ENCODE peak calls at places on chromosomes 1 and 21, in five cellular contexts. O is esophagus squamous epithelium, F is hepatocyte, D is breast epithelium, A is cardiac muscle cell. X is an unnamed sample.

GRCh38 chr1:229843627-229844238 is 217.7 kb downstream of the URB2 start:
- DNase-seq in A (peak), D (no peak), F (peak), O (no peak), X (no peak)

GRCh38 chr21:33355355-33355754 is 30.6 kb downstream of the IFNAR1 start:
- DNase-seq in F (no peak), A (no peak), D (no peak), O (no peak), X (no peak)

GRCh38 chr1:44885406-44885805 is 42.4 kb upstream of the PTCH2 start:
- DNase-seq in O (no peak), F (no peak), D (no peak), A (no peak), X (no peak)

GRCh38 chr1:230548997-230549396 is 93.3 kb upstream of the COG2 start:
- DNase-seq in F (no peak), O (no peak), A (no peak), D (no peak), X (peak)

GRCh38 chr1:94299627-94300552 is 62.5 kb upstream of the ARHGAP29 start:
- DNase-seq in F (peak), A (peak), D (no peak), O (no peak), X (no peak)

GRCh38 chr1:86705633-86705985 is 1.2 kb downstream of the SH3GLB1 start:
- DNase-seq in D (no peak), F (no peak), O (no peak), A (peak), X (no peak)

GRCh38 chr1:224082146-224082545 is 31.8 kb upstream of the FBXO28 start:
- DNase-seq in A (peak), D (no peak), O (no peak), F (no peak), X (no peak)

GRCh38 chr21:44730951-44731579 is 19.7 kb upstream of the TSPEAR start:
- DNase-seq in A (no peak), D (no peak), F (no peak), O (no peak), X (no peak)

GRCh38 chr21:44959376-44960091 is 19.7 kb downstream of the SLX9 start:
- DNase-seq in A (no peak), O (no peak), D (no peak), F (no peak), X (no peak)

GRCh38 chr1:201015551-201016091 is 7.9 kb downstream of the KIF21B start:
- DNase-seq in O (no peak), F (no peak), D (no peak), A (no peak), X (no peak)

GRCh38 chr1:212749924-212750535 is 41.5 kb downstream of the NSL1 start:
- DNase-seq in D (no peak), A (peak), O (no peak), F (peak), X (no peak)

GRCh38 chr1:236311040-236311439 is 29.3 kb upstream of the ERO1B start:
- DNase-seq in F (no peak), O (no peak), A (no peak), D (no peak), X (no peak)

GRCh38 chr1:202016717-202017384 is 6.5 kb downstream of the ELF3 start:
- DNase-seq in F (no peak), D (no peak), A (no peak), O (no peak), X (no peak)

GRCh38 chr1:11952455-11953109 is 18.1 kb downstream of the PLOD1 start:
- DNase-seq in O (no peak), F (no peak), A (no peak), D (no peak), X (no peak)

GRCh38 chr21:39720126-39720778 is 24.7 kb upstream of the IGSF5 start:
- DNase-seq in D (no peak), O (no peak), A (no peak), F (no peak), X (no peak)

GRCh38 chr1:115183711-115184259 is 94.5 kb upstream of the TSPAN2 start:
- DNase-seq in F (peak), O (no peak), A (no peak), D (no peak), X (no peak)

GRCh38 chr1:191707288-191707687 is 451.0 kb upstream of the RGS18 start:
- DNase-seq in D (no peak), F (no peak), A (peak), O (no peak), X (no peak)

GRCh38 chr1:153699768-153700167 is 21.3 kb downstream of the NPR1 start:
- DNase-seq in F (no peak), D (no peak), O (no peak), A (no peak), X (no peak)

GRCh38 chr1:119738100-119738720 is 26.5 kb downstream of the PHGDH start:
- DNase-seq in A (no peak), F (no peak), D (no peak), O (no peak), X (no peak)

GRCh38 chr1:15678578-15678977 is 5.5 kb upstream of the PLEKHM2 start:
- DNase-seq in D (no peak), F (peak), A (peak), O (no peak), X (no peak)

GRCh38 chr1:116739371-116740007 is 14.7 kb upstream of the CD2 start:
- DNase-seq in F (no peak), A (no peak), O (no peak), D (no peak), X (no peak)

GRCh38 chr1:25028910-25029599 is 99.0 kb upstream of the RUNX3 start:
- DNase-seq in O (no peak), A (no peak), F (no peak), D (no peak), X (no peak)

GRCh38 chr1:5659606-5660005 is 332.6 kb downstream of the NPHP4 start:
- DNase-seq in D (no peak), F (no peak), A (no peak), O (no peak), X (no peak)

GRCh38 chr1:229862017-229862774 is 204.8 kb upstream of the GALNT2 start:
- DNase-seq in F (no peak), D (no peak), A (peak), O (no peak), X (no peak)

GRCh38 chr1:180311011-180311730 is 81.1 kb downstream of the LHX4 start:
- DNase-seq in D (no peak), F (peak), O (no peak), A (peak), X (no peak)

GRCh38 chr1:222898191-222898527 is 83.3 kb downstream of the DISP1 start:
- DNase-seq in A (no peak), O (no peak), D (no peak), F (no peak), X (no peak)

GRCh38 chr1:56068908-56069307 is 510.5 kb downstream of the PLPP3 start:
- DNase-seq in A (peak), F (no peak), O (no peak), D (no peak), X (no peak)

GRCh38 chr1:1359668-1360468 is 1.5 kb upstream of the MXRA8 start:
- DNase-seq in D (peak), F (peak), A (peak), O (no peak), X (no peak)

GRCh38 chr1:172882791-172883386 is 167.9 kb downstream of the TNFSF18 start:
- DNase-seq in F (no peak), A (no peak), D (no peak), O (no peak), X (no peak)

GRCh38 chr1:231724876-231725647 is 98.5 kb downstream of the DISC1 start:
- DNase-seq in F (peak), O (no peak), D (no peak), A (peak), X (no peak)

GRCh38 chr1:199218065-199218464 is 579.2 kb downstream of the PTPRC start:
- DNase-seq in O (no peak), A (no peak), F (no peak), D (no peak), X (no peak)

GRCh38 chr1:186330758-186331157 is 44.3 kb downstream of the TPR start:
- DNase-seq in F (no peak), A (no peak), D (no peak), O (no peak), X (no peak)

GRCh38 chr1:29461115-29461739 is 224.9 kb downstream of the PTPRU start:
- DNase-seq in A (no peak), F (no peak), D (peak), O (no peak), X (no peak)

GRCh38 chr1:96545935-96546656 is 175.5 kb upstream of the PTBP2 start:
- DNase-seq in D (no peak), A (no peak), O (no peak), F (no peak), X (no peak)

GRCh38 chr1:33175865-33176264 is 6.0 kb downstream of the TRIM62 start:
- DNase-seq in O (no peak), D (no peak), A (no peak), F (no peak), X (no peak)

GRCh38 chr1:235022341-235023196 is 106.1 kb downstream of the TOMM20 start:
- DNase-seq in O (no peak), F (no peak), D (no peak), A (peak), X (no peak)

GRCh38 chr1:6348511-6349191 is 44.9 kb downstream of the ACOT7 start:
- DNase-seq in F (no peak), A (peak), O (no peak), D (no peak), X (no peak)

GRCh38 chr1:59096501-59096900 is 200.4 kb upstream of the FGGY start:
- DNase-seq in O (no peak), F (no peak), D (no peak), A (no peak), X (no peak)

GRCh38 chr1:59061876-59062275 is 235.0 kb upstream of the FGGY start:
- DNase-seq in D (no peak), O (no peak), F (peak), A (peak), X (no peak)

GRCh38 chr1:228007054-228007800 is 429 bp downstream of the WNT3A start:
- DNase-seq in A (peak), O (no peak), F (no peak), D (peak), X (no peak)
- H3K4me3 ChIP-seq in A (peak), O (peak), F (no peak), D (peak), X (no peak)

DNA sequence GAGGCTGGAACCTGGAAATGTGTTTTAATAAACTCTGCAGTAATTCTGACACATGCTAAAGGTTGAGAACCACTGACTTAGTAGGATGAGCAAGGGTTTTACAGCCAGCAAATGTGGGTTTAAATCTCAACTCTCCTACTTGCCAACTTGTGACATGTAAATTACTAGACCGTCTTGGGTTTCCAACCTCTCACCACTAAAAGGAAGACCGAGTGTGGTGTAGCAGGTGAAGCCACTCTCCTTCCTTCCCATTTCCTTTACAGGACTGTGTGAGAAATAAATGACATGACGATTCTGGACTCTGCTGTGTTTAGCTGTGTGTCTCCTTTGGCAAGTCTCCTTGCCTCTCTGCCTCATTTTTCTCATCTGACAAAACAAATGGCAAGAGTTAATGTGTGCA is 49.5 kb upstream of the DNAJC6 start:
- DNase-seq in O (no peak), A (no peak), D (no peak), F (no peak), X (no peak)
- H3K27ac ChIP-seq in O (no peak), A (no peak), D (no peak), F (no peak), X (peak)

DNA sequence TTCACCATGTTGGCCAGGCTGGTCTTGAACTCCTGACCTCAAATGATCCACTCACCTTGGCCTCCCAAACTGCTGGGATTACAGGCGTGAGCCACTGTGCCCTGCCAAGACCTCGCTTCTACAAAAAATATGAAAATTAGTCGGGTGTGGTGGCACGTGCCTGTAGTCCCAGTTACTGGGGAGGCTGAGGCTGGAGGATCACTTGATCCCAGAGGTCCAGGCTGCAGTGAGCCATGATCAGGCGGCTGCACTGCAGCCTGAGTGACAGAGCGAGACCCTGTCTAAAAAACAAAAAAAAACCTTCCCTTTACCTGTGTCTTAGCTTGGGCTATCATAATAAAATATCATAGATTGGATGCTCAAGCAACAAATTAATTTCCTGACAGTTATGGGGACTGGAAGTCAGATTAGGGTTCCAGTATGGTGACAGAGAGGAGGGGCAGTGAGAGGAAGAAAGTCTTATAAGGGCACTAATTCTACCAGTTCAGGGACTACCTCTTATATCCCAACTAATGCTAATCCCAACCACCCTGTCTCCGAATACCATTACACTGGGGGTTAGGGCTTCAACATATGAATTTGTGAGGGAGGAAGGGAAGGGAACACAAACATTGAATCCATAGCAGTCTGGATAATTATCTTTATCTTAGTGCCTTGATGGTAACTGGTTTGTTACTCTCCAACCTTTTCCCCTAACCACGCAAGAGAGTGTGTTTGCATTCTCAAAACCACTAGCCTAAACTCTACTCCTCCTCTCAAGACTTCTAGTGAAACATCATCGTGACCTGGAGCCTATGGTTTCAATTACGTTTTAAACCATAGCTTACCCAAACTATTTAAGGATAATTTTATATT is 1.0 kb upstream of the NAXE start:
- DNase-seq in F (no peak), O (no peak), A (no peak), D (peak), X (no peak)
- H3K4me3 ChIP-seq in F (peak), O (no peak), A (peak), D (peak), X (peak)

DNA sequence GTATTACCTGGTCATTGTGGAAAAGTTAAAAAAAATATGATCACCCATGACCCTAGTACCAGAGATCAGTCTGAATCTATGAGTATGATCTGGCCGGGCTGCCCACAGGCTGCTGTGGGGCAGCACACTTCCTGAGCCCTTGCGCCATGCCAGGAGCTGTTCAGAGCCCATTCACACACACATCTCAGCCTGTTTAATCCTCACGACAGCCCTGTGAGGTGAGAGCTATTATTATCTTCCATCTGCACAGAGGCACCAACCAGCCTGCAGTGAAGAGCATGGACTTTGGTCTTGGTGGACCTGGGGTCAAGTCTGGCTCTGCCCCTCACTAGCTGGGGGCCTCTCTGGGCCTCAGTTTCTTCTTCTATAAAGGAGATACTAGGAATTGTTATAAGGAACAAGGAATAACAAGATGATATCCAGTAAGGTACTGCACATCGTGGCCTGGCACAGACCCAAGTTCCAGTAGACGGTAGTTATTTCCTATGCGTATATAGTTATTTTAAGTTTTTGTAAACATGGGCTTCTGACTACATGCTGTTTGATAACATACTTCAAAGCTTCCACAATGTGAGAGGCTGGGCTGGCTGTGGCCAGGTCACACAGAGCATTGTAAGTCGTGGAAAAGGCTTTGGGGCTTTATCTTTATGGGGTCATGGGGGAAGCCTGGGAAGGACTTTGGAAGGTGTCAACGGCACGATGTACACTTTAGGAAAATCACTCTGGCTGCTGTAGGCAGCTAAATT is 3.4 kb upstream of the PADI2 start:
- DNase-seq in A (peak), O (no peak), D (no peak), F (no peak), X (no peak)
- H3K27ac ChIP-seq in A (peak), O (no peak), D (no peak), F (peak), X (no peak)

GRCh38 chr1:228174482-228175315 is 9.1 kb downstream of the IBA57 start:
- DNase-seq in A (peak), D (no peak), O (no peak), F (no peak), X (no peak)
- H3K4me3 ChIP-seq in A (no peak), D (no peak), O (no peak), F (no peak), X (no peak)

GRCh38 chr1:108316545-108316944 is 72.7 kb upstream of the NBPF4 start:
- DNase-seq in O (no peak), A (peak), D (no peak), F (no peak), X (no peak)

GRCh38 chr1:108314815-108315214 is 70.9 kb upstream of the NBPF4 start:
- DNase-seq in F (no peak), A (no peak), O (no peak), D (no peak), X (no peak)
- H3K27ac ChIP-seq in F (no peak), A (no peak), O (no peak), D (no peak), X (no peak)

DNA sequence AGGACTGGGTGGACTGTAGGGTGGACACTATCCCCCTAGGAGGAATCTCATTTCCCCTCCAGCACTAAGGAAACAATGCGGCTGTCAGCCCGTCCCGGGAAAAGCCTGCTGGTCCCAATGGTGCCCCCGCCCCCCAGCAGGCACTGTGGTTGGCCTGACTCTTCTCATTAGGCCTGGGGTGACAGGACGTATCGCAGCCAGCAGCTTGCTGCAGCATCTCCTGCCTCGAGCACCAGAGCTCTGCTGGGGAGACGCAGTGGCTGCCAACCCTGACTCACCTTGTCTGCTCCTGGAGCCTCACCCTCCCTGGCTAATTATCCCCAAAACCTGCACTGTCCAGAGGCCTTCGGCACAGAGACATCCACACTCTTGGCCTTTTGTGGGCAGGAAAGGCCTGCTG is 115.1 kb upstream of the GJB5 start:
- DNase-seq in O (no peak), D (no peak), A (no peak), F (no peak), X (no peak)
- H3K4me3 ChIP-seq in O (no peak), D (no peak), A (no peak), F (no peak), X (no peak)

GRCh38 chr1:61607448-61607847 is 117.5 kb downstream of the TM2D1 start:
- DNase-seq in A (no peak), O (no peak), D (no peak), F (no peak), X (no peak)
- H3K27ac ChIP-seq in A (no peak), O (peak), D (peak), F (no peak), X (no peak)

GRCh38 chr1:159009704-159010361 is at the start of gene IFI16:
- DNase-seq in F (peak), D (no peak), A (peak), O (no peak), X (no peak)
- H3K4me3 ChIP-seq in F (peak), D (peak), A (no peak), O (peak), X (peak)

GRCh38 chr1:21899972-21900371 is 37.1 kb downstream of the HSPG2 start:
- DNase-seq in F (no peak), A (peak), O (no peak), D (no peak), X (no peak)
- H3K27ac ChIP-seq in F (no peak), A (peak), O (peak), D (peak), X (no peak)